ENCODE peak calls at places on chromosome 5, in four cellular contexts. J, O, B and K are unnamed samples.

GRCh38 chr5:115855959-115856358 is 14.2 kb downstream of the AP3S1 start:
- DNase-seq in J (no peak), O (no peak), B (no peak), K (no peak)

GRCh38 chr5:141850786-141851185 is 27.4 kb downstream of the PCDH1 start:
- DNase-seq in J (peak), O (no peak), B (no peak), K (peak)

GRCh38 chr5:88687253-88687955 is 195.6 kb downstream of the MEF2C start:
- DNase-seq in J (no peak), O (no peak), B (no peak), K (no peak)

GRCh38 chr5:980941-981340 is 27.7 kb upstream of the NKD2 start:
- DNase-seq in J (peak), O (no peak), B (no peak), K (no peak)

GRCh38 chr5:177133119-177133844 is at the start of gene NSD1:
- DNase-seq in J (peak), O (no peak), B (peak), K (peak)

GRCh38 chr5:16618138-16618897 is 1.5 kb upstream of the RETREG1 start:
- DNase-seq in J (no peak), O (no peak), B (no peak), K (no peak)

GRCh38 chr5:132184588-132184987 is 43.1 kb downstream of the P4HA2 start:
- DNase-seq in J (peak), O (peak), B (no peak), K (peak)

GRCh38 chr5:141883184-141883947 is 5.2 kb upstream of the PCDH1 start:
- DNase-seq in J (peak), O (no peak), B (no peak), K (peak)

GRCh38 chr5:160436017-160436416 is 14.4 kb downstream of the PTTG1 start:
- DNase-seq in J (peak), O (no peak), B (no peak), K (no peak)

GRCh38 chr5:172939045-172939444 is 20.2 kb upstream of the RPL26L1 start:
- DNase-seq in J (peak), O (peak), B (no peak), K (peak)

GRCh38 chr5:93277001-93277400 is 304.0 kb downstream of the NR2F1-AS1 start:
- DNase-seq in J (no peak), O (no peak), B (no peak), K (no peak)

GRCh38 chr5:138469540-138470321 is 4.5 kb downstream of the EGR1 start:
- DNase-seq in J (no peak), O (no peak), B (no peak), K (no peak)

GRCh38 chr5:159096555-159097460 is 2.9 kb downstream of the EBF1 start:
- DNase-seq in J (no peak), O (no peak), B (no peak), K (peak)

GRCh38 chr5:55544341-55544740 is 9.6 kb upstream of the PLPP1 start:
- DNase-seq in J (no peak), O (no peak), B (no peak), K (no peak)

GRCh38 chr5:55551904-55552303 is 17.1 kb upstream of the PLPP1 start:
- DNase-seq in J (no peak), O (no peak), B (no peak), K (no peak)

GRCh38 chr5:55547792-55548191 is 13.0 kb upstream of the PLPP1 start:
- DNase-seq in J (no peak), O (peak), B (no peak), K (no peak)

GRCh38 chr5:55551298-55551846 is 16.6 kb upstream of the PLPP1 start:
- DNase-seq in J (no peak), O (no peak), B (no peak), K (no peak)

GRCh38 chr5:55546991-55547390 is 12.2 kb upstream of the PLPP1 start:
- DNase-seq in J (no peak), O (peak), B (no peak), K (no peak)
- TF ChIP-seq CTCF in J (no peak), O (peak), B (peak), K (no peak)

GRCh38 chr5:107555425-107556090 is 115.2 kb downstream of the EFNA5 start:
- DNase-seq in J (no peak), O (no peak), B (no peak), K (no peak)
- TF ChIP-seq CREM in J (no peak), O (no peak), B (no peak), K (no peak)

DNA sequence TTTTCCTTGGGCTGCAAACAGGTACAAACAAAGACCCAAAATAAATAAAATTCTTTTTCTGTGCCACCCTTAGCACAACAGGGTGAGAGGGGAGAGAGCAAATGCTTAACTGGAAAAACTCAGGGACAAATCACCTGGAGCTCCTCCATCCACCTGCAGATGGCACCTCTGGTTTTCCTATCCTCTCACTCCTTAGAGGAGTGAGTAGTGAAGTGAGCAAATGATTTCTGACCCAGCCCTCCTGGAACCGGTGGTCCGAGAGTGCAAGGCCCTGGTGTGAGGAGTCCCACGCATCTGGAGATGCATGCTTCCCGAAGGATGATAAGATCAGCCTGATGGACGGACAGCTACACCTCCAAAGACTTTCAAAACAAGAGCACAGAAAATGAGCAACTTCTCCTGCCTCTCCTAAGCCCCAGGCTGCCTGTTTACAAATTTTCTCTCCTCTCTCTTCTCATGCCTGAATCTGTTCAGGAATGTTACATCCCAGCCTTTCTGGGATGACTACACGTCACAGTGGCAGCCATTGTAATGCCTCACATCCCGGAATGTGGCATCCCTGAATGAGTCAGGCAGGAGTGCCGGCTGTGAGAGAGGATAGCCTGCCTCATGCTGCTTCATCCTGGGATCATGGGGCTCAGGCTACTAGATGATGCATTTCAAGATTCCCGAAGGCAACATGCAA is 86.4 kb downstream of the ADRB2 start:
- DNase-seq in J (no peak), O (peak), B (no peak), K (peak)
- TF ChIP-seq CTCF in J (peak), O (peak), B (no peak), K (peak)

GRCh38 chr5:171592076-171592475 is 172.6 kb downstream of the FGF18 start:
- DNase-seq in J (no peak), O (no peak), B (no peak), K (no peak)
- TF ChIP-seq CREM in J (no peak), O (no peak), B (no peak), K (no peak)

GRCh38 chr5:72917371-72917776 is 38.5 kb upstream of the FCHO2 start:
- DNase-seq in J (no peak), O (no peak), B (no peak), K (no peak)

GRCh38 chr5:72925336-72926010 is 30.4 kb upstream of the FCHO2 start:
- DNase-seq in J (no peak), O (no peak), B (no peak), K (no peak)

GRCh38 chr5:72921886-72922285 is 34.0 kb upstream of the FCHO2 start:
- DNase-seq in J (no peak), O (no peak), B (no peak), K (no peak)

GRCh38 chr5:72921103-72921502 is 34.7 kb upstream of the FCHO2 start:
- DNase-seq in J (no peak), O (no peak), B (no peak), K (no peak)

GRCh38 chr5:72920690-72921089 is 35.2 kb upstream of the FCHO2 start:
- DNase-seq in J (no peak), O (no peak), B (no peak), K (no peak)
- TF ChIP-seq CTCF in J (peak), O (peak), B (no peak), K (no peak)

GRCh38 chr5:143312822-143313221 is 90.7 kb downstream of the NR3C1 start:
- DNase-seq in J (no peak), O (no peak), B (no peak), K (no peak)

GRCh38 chr5:143315214-143315613 is 88.3 kb downstream of the NR3C1 start:
- DNase-seq in J (no peak), O (no peak), B (no peak), K (no peak)

GRCh38 chr5:143314664-143315063 is 88.8 kb downstream of the NR3C1 start:
- DNase-seq in J (no peak), O (no peak), B (no peak), K (no peak)

GRCh38 chr5:143313298-143313852 is 90.1 kb downstream of the NR3C1 start:
- DNase-seq in J (no peak), O (no peak), B (no peak), K (no peak)

DNA sequence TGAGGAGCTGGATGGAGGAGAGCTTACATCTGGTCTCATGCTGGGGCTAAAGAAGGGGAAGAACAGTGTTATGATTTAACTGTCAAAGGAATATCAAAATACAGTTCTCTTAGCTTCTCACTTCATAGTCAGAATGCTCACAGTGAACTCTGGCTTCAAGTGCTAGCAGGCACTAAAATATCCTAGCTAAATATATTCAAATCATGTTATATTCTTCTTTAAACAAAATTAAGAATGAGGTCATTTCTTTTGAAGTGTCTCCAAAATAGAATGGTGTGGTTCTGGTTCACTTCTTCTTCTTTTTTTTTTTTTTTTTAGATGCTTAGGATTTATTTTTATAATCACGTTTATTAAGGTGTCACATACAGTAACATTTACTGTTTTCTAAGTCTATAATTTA is 89.4 kb downstream of the NR3C1 start:
- DNase-seq in J (no peak), O (no peak), B (no peak), K (no peak)
- TF ChIP-seq CREM in J (no peak), O (no peak), B (no peak), K (no peak)

GRCh38 chr5:2015116-2015848 is 132.6 kb upstream of the IRX4 start:
- DNase-seq in J (peak), O (no peak), B (no peak), K (peak)
- TF ChIP-seq CTCF in J (peak), O (no peak), B (no peak), K (peak)

DNA sequence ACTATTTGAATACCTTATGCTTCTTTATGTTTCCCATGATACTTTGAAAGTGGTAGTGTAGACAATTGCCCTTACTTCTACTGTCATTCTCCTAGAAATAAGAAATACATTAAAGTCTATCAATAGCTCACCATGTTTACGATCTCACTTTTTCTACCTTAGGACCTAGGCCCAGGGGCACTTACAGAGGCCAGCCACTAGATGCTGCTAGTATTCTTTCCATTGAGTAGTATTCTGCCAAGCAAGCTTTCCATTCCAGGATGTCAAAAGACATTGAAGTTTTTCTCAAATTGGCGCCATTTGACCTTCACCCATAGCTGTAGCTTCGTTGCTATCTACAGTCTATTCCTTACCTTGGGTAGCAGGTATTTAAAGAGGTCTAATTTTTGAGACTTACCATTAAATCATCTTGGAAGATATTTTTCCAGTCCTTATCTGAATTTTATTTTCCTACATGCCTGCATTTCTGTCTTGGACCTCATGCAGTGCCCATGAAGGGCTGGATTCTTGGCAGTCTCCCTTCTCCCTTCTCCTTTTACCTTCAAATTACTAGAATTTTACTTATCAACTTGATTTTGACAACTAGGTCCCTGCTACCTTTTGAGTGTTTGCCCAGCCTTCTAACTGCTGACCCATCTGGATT is 246.0 kb upstream of the NUDT12 start:
- DNase-seq in J (peak), O (peak), B (no peak), K (peak)
- TF ChIP-seq CREM in J (no peak), O (no peak), B (no peak), K (no peak)

GRCh38 chr5:66680804-66681203 is 84.6 kb downstream of the MAST4 start:
- DNase-seq in J (no peak), O (no peak), B (no peak), K (no peak)
- TF ChIP-seq CTCF in J (no peak), O (peak), B (peak), K (no peak)